ENCODE peak calls at places on chromosomes 1 and 21, in seven cellular contexts. One of them, this sample, is unnamed.

GRCh38 chr21:29555601-29556000 is 256.9 kb downstream of the BACH1 start:
- DNase-seq in CD8-positive, alpha-beta T cell: no peak
- DNase-seq in esophagus squamous epithelium: no peak
- DNase-seq in head of caudate nucleus: no peak
- DNase-seq in stimulated activated CD8-positive, alpha-beta memory T cell treated with anti-CD3 and anti-CD28 coated beads, Interleukin-15, amount 100 ng/mL, for 48 hours: no peak
- DNase-seq in neural crest cell: no peak
- DNase-seq in stimulated activated CD4-positive, alpha-beta T cell treated with anti-CD3 and anti-CD28 coated beads, TNF-alpha, amount 100 ng/mL, for 24 hours: no peak
- DNase-seq in this sample: no peak

GRCh38 chr1:164774413-164774812 is 215.4 kb downstream of the PBX1 start:
- DNase-seq in CD8-positive, alpha-beta T cell: no peak
- DNase-seq in esophagus squamous epithelium: no peak
- DNase-seq in head of caudate nucleus: no peak
- DNase-seq in stimulated activated CD8-positive, alpha-beta memory T cell treated with anti-CD3 and anti-CD28 coated beads, Interleukin-15, amount 100 ng/mL, for 48 hours: no peak
- DNase-seq in neural crest cell: no peak
- DNase-seq in stimulated activated CD4-positive, alpha-beta T cell treated with anti-CD3 and anti-CD28 coated beads, TNF-alpha, amount 100 ng/mL, for 24 hours: no peak
- DNase-seq in this sample: no peak

GRCh38 chr1:222243902-222244301 is 304.0 kb downstream of the HHIPL2 start:
- DNase-seq in CD8-positive, alpha-beta T cell: no peak
- DNase-seq in esophagus squamous epithelium: no peak
- DNase-seq in head of caudate nucleus: no peak
- DNase-seq in stimulated activated CD8-positive, alpha-beta memory T cell treated with anti-CD3 and anti-CD28 coated beads, Interleukin-15, amount 100 ng/mL, for 48 hours: peak; percentile 1
- DNase-seq in neural crest cell: no peak
- DNase-seq in stimulated activated CD4-positive, alpha-beta T cell treated with anti-CD3 and anti-CD28 coated beads, TNF-alpha, amount 100 ng/mL, for 24 hours: no peak
- DNase-seq in this sample: no peak

GRCh38 chr1:28832966-28833365 is 21.0 kb downstream of the OPRD1 start:
- DNase-seq in CD8-positive, alpha-beta T cell: no peak
- DNase-seq in esophagus squamous epithelium: no peak
- DNase-seq in head of caudate nucleus: no peak
- DNase-seq in stimulated activated CD8-positive, alpha-beta memory T cell treated with anti-CD3 and anti-CD28 coated beads, Interleukin-15, amount 100 ng/mL, for 48 hours: no peak
- DNase-seq in neural crest cell: no peak
- DNase-seq in stimulated activated CD4-positive, alpha-beta T cell treated with anti-CD3 and anti-CD28 coated beads, TNF-alpha, amount 100 ng/mL, for 24 hours: no peak
- DNase-seq in this sample: no peak

GRCh38 chr1:166489356-166489669 is 322.5 kb upstream of the FAM78B start:
- DNase-seq in CD8-positive, alpha-beta T cell: no peak
- DNase-seq in esophagus squamous epithelium: no peak
- DNase-seq in head of caudate nucleus: no peak
- DNase-seq in stimulated activated CD8-positive, alpha-beta memory T cell treated with anti-CD3 and anti-CD28 coated beads, Interleukin-15, amount 100 ng/mL, for 48 hours: no peak
- DNase-seq in neural crest cell: no peak
- DNase-seq in stimulated activated CD4-positive, alpha-beta T cell treated with anti-CD3 and anti-CD28 coated beads, TNF-alpha, amount 100 ng/mL, for 24 hours: no peak
- DNase-seq in this sample: no peak

GRCh38 chr1:178933709-178934573 is 63.1 kb upstream of the ANGPTL1 start:
- DNase-seq in CD8-positive, alpha-beta T cell: no peak
- DNase-seq in esophagus squamous epithelium: no peak
- DNase-seq in head of caudate nucleus: no peak
- DNase-seq in stimulated activated CD8-positive, alpha-beta memory T cell treated with anti-CD3 and anti-CD28 coated beads, Interleukin-15, amount 100 ng/mL, for 48 hours: no peak
- DNase-seq in neural crest cell: no peak
- DNase-seq in stimulated activated CD4-positive, alpha-beta T cell treated with anti-CD3 and anti-CD28 coated beads, TNF-alpha, amount 100 ng/mL, for 24 hours: no peak
- DNase-seq in this sample: no peak

GRCh38 chr1:206735553-206736031 is 35.0 kb upstream of the IL19 start:
- DNase-seq in CD8-positive, alpha-beta T cell: no peak
- DNase-seq in esophagus squamous epithelium: no peak
- DNase-seq in head of caudate nucleus: no peak
- DNase-seq in stimulated activated CD8-positive, alpha-beta memory T cell treated with anti-CD3 and anti-CD28 coated beads, Interleukin-15, amount 100 ng/mL, for 48 hours: no peak
- DNase-seq in neural crest cell: no peak
- DNase-seq in stimulated activated CD4-positive, alpha-beta T cell treated with anti-CD3 and anti-CD28 coated beads, TNF-alpha, amount 100 ng/mL, for 24 hours: no peak
- DNase-seq in this sample: no peak

GRCh38 chr21:21114456-21114855 is 116.2 kb downstream of the NCAM2 start:
- DNase-seq in CD8-positive, alpha-beta T cell: no peak
- DNase-seq in esophagus squamous epithelium: no peak
- DNase-seq in head of caudate nucleus: no peak
- DNase-seq in stimulated activated CD8-positive, alpha-beta memory T cell treated with anti-CD3 and anti-CD28 coated beads, Interleukin-15, amount 100 ng/mL, for 48 hours: no peak
- DNase-seq in neural crest cell: no peak
- DNase-seq in stimulated activated CD4-positive, alpha-beta T cell treated with anti-CD3 and anti-CD28 coated beads, TNF-alpha, amount 100 ng/mL, for 24 hours: no peak
- DNase-seq in this sample: no peak

GRCh38 chr21:40837456-40837855 is 9.5 kb downstream of the DSCAM start:
- DNase-seq in CD8-positive, alpha-beta T cell: no peak
- DNase-seq in esophagus squamous epithelium: no peak
- DNase-seq in head of caudate nucleus: no peak
- DNase-seq in stimulated activated CD8-positive, alpha-beta memory T cell treated with anti-CD3 and anti-CD28 coated beads, Interleukin-15, amount 100 ng/mL, for 48 hours: no peak
- DNase-seq in neural crest cell: no peak
- DNase-seq in stimulated activated CD4-positive, alpha-beta T cell treated with anti-CD3 and anti-CD28 coated beads, TNF-alpha, amount 100 ng/mL, for 24 hours: no peak
- DNase-seq in this sample: no peak

GRCh38 chr1:32393832-32394140 is 455 bp downstream of the BSDC1 start:
- DNase-seq in CD8-positive, alpha-beta T cell: no peak
- DNase-seq in esophagus squamous epithelium: no peak
- DNase-seq in head of caudate nucleus: peak; percentile 40
- DNase-seq in stimulated activated CD8-positive, alpha-beta memory T cell treated with anti-CD3 and anti-CD28 coated beads, Interleukin-15, amount 100 ng/mL, for 48 hours: no peak
- DNase-seq in neural crest cell: no peak
- DNase-seq in stimulated activated CD4-positive, alpha-beta T cell treated with anti-CD3 and anti-CD28 coated beads, TNF-alpha, amount 100 ng/mL, for 24 hours: no peak
- DNase-seq in this sample: no peak

GRCh38 chr1:18962121-18962721 is 5.7 kb upstream of the IFFO2 start:
- DNase-seq in CD8-positive, alpha-beta T cell: no peak
- DNase-seq in esophagus squamous epithelium: no peak
- DNase-seq in head of caudate nucleus: no peak
- DNase-seq in stimulated activated CD8-positive, alpha-beta memory T cell treated with anti-CD3 and anti-CD28 coated beads, Interleukin-15, amount 100 ng/mL, for 48 hours: no peak
- DNase-seq in neural crest cell: no peak
- DNase-seq in stimulated activated CD4-positive, alpha-beta T cell treated with anti-CD3 and anti-CD28 coated beads, TNF-alpha, amount 100 ng/mL, for 24 hours: no peak
- DNase-seq in this sample: no peak

GRCh38 chr1:110123224-110123623 is 11.0 kb downstream of the UBL4B start:
- DNase-seq in CD8-positive, alpha-beta T cell: no peak
- DNase-seq in esophagus squamous epithelium: no peak
- DNase-seq in head of caudate nucleus: no peak
- DNase-seq in stimulated activated CD8-positive, alpha-beta memory T cell treated with anti-CD3 and anti-CD28 coated beads, Interleukin-15, amount 100 ng/mL, for 48 hours: no peak
- DNase-seq in neural crest cell: no peak
- DNase-seq in stimulated activated CD4-positive, alpha-beta T cell treated with anti-CD3 and anti-CD28 coated beads, TNF-alpha, amount 100 ng/mL, for 24 hours: no peak
- DNase-seq in this sample: no peak

GRCh38 chr1:93033029-93033428 is 46.1 kb upstream of the MTF2 start:
- DNase-seq in CD8-positive, alpha-beta T cell: no peak
- DNase-seq in esophagus squamous epithelium: no peak
- DNase-seq in head of caudate nucleus: no peak
- DNase-seq in stimulated activated CD8-positive, alpha-beta memory T cell treated with anti-CD3 and anti-CD28 coated beads, Interleukin-15, amount 100 ng/mL, for 48 hours: no peak
- DNase-seq in neural crest cell: no peak
- DNase-seq in stimulated activated CD4-positive, alpha-beta T cell treated with anti-CD3 and anti-CD28 coated beads, TNF-alpha, amount 100 ng/mL, for 24 hours: no peak
- DNase-seq in this sample: no peak

GRCh38 chr1:30879940-30880339 is 28.6 kb downstream of the SDC3 start:
- DNase-seq in CD8-positive, alpha-beta T cell: no peak
- DNase-seq in esophagus squamous epithelium: no peak
- DNase-seq in head of caudate nucleus: peak; percentile 64
- DNase-seq in stimulated activated CD8-positive, alpha-beta memory T cell treated with anti-CD3 and anti-CD28 coated beads, Interleukin-15, amount 100 ng/mL, for 48 hours: no peak
- DNase-seq in neural crest cell: no peak
- DNase-seq in stimulated activated CD4-positive, alpha-beta T cell treated with anti-CD3 and anti-CD28 coated beads, TNF-alpha, amount 100 ng/mL, for 24 hours: no peak
- DNase-seq in this sample: no peak

GRCh38 chr1:171600852-171601251 is 21.2 kb upstream of the MYOCOS start:
- DNase-seq in CD8-positive, alpha-beta T cell: no peak
- DNase-seq in esophagus squamous epithelium: no peak
- DNase-seq in head of caudate nucleus: no peak
- DNase-seq in stimulated activated CD8-positive, alpha-beta memory T cell treated with anti-CD3 and anti-CD28 coated beads, Interleukin-15, amount 100 ng/mL, for 48 hours: no peak
- DNase-seq in neural crest cell: no peak
- DNase-seq in stimulated activated CD4-positive, alpha-beta T cell treated with anti-CD3 and anti-CD28 coated beads, TNF-alpha, amount 100 ng/mL, for 24 hours: no peak
- DNase-seq in this sample: no peak

This sample was measured in NK-92 treated with Interleukin-12 subunit alpha and Interleukin-12 subunit beta, amount 100 ng/mL, for 24 hours.